ENCODE peak calls at places on chromosomes 11 and 22, in four cellular contexts. G is neuronal stem cell, K is NCI-H774, N is BJ. F is an unnamed sample.
A peak's percentile ranks its signal among the peaks of the same experiment; 100 is the strongest.

GRCh38 chr22:19126309-19126666 is 4.1 kb upstream of the DGCR2 start:
- DNase-seq in G (no peak), K (no peak), N (no peak), F (no peak)

GRCh38 chr11:130964393-130964792 is 48.1 kb upstream of the SNX19 start:
- DNase-seq in G (no peak), K (no peak), N (no peak), F (no peak)

GRCh38 chr11:45661417-45662055 is 3.9 kb downstream of the CHST1 start:
- DNase-seq in G (no peak), K (no peak), N (no peak), F (peak; percentile 53)

GRCh38 chr11:86954288-86955110 is 696 bp downstream of the FZD4 start:
- DNase-seq in G (no peak), K (peak; percentile 17), N (no peak), F (no peak)

GRCh38 chr11:12091957-12092558 is 18.3 kb upstream of the MICAL2 start:
- DNase-seq in G (no peak), K (peak; percentile 19), N (no peak), F (no peak)

GRCh38 chr11:93234602-93235207 is 36.9 kb upstream of the SLC36A4 start:
- DNase-seq in G (peak; percentile 71), K (peak; percentile 93), N (peak; percentile 13), F (peak; percentile 81)

GRCh38 chr11:78074756-78075155 is 4.9 kb downstream of the NDUFC2 start:
- DNase-seq in G (no peak), K (no peak), N (no peak), F (no peak)

GRCh38 chr11:33700425-33701271 is at the start of gene C11orf91:
- DNase-seq in G (peak; percentile 96), K (peak; percentile 85), N (peak; percentile 85), F (peak; percentile 99)

GRCh38 chr11:70595452-70595851 is 197.1 kb downstream of the CTTN start:
- DNase-seq in G (no peak), K (no peak), N (no peak), F (no peak)

GRCh38 chr11:27596802-27597201 is 90.2 kb upstream of the LIN7C start:
- DNase-seq in G (no peak), K (no peak), N (no peak), F (no peak)

GRCh38 chr11:61347916-61348461 is 13.7 kb downstream of the CYB561A3 start:
- DNase-seq in G (no peak), K (no peak), N (no peak), F (no peak)

GRCh38 chr11:13448876-13449275 is 14.1 kb downstream of the BTBD10 start:
- DNase-seq in G (no peak), K (no peak), N (no peak), F (no peak)

GRCh38 chr11:67060111-67060522 is 3.5 kb downstream of the RHOD start:
- DNase-seq in G (no peak), K (no peak), N (no peak), F (no peak)

GRCh38 chr22:36366291-36366708 is 21.5 kb downstream of the MYH9 start:
- DNase-seq in G (no peak), K (no peak), N (no peak), F (no peak)